ENCODE peak calls at places on chromosome 1, in six cellular contexts. One of them, this sample, is unnamed.

GRCh38 chr1:51634618-51635017 is 17.7 kb downstream of the OSBPL9 start:
- DNase-seq in T-helper 2 cell: no peak
- DNase-seq in T-cell: no peak
- DNase-seq in activated effector memory CD4-positive, alpha-beta T cell treated with anti-CD3 and anti-CD28 coated beads, Interleukin-2, amount 50 U/mL, for 16 hours: no peak
- DNase-seq in astrocyte of the spinal cord: no peak
- DNase-seq in activated CD8-positive, alpha-beta memory T cell treated with anti-CD3 and anti-CD28 coated beads for 48 hours: no peak
- DNase-seq in this sample: no peak

GRCh38 chr1:147627435-147628110 is 42.8 kb downstream of the ACP6 start:
- DNase-seq in T-helper 2 cell: peak
- DNase-seq in activated CD8-positive, alpha-beta memory T cell treated with anti-CD3 and anti-CD28 coated beads for 48 hours: peak
- DNase-seq in astrocyte of the spinal cord: peak
- DNase-seq in T-cell: peak
- DNase-seq in activated effector memory CD4-positive, alpha-beta T cell treated with anti-CD3 and anti-CD28 coated beads, Interleukin-2, amount 50 U/mL, for 16 hours: peak
- DNase-seq in this sample: no peak

GRCh38 chr1:64080947-64081562 is 122.4 kb upstream of the UBE2U start:
- DNase-seq in activated CD8-positive, alpha-beta memory T cell treated with anti-CD3 and anti-CD28 coated beads for 48 hours: no peak
- DNase-seq in activated effector memory CD4-positive, alpha-beta T cell treated with anti-CD3 and anti-CD28 coated beads, Interleukin-2, amount 50 U/mL, for 16 hours: no peak
- DNase-seq in astrocyte of the spinal cord: peak
- DNase-seq in T-helper 2 cell: no peak
- DNase-seq in T-cell: no peak
- DNase-seq in this sample: no peak

GRCh38 chr1:10724052-10724494 is 72.4 kb downstream of the CASZ1 start:
- DNase-seq in T-cell: no peak
- DNase-seq in activated CD8-positive, alpha-beta memory T cell treated with anti-CD3 and anti-CD28 coated beads for 48 hours: no peak
- DNase-seq in T-helper 2 cell: no peak
- DNase-seq in activated effector memory CD4-positive, alpha-beta T cell treated with anti-CD3 and anti-CD28 coated beads, Interleukin-2, amount 50 U/mL, for 16 hours: no peak
- DNase-seq in astrocyte of the spinal cord: peak
- DNase-seq in this sample: no peak

GRCh38 chr1:150973258-150973825 is 1.3 kb downstream of the CERS2 start:
- DNase-seq in activated effector memory CD4-positive, alpha-beta T cell treated with anti-CD3 and anti-CD28 coated beads, Interleukin-2, amount 50 U/mL, for 16 hours: peak
- DNase-seq in T-helper 2 cell: no peak
- DNase-seq in astrocyte of the spinal cord: no peak
- DNase-seq in activated CD8-positive, alpha-beta memory T cell treated with anti-CD3 and anti-CD28 coated beads for 48 hours: no peak
- DNase-seq in T-cell: no peak
- DNase-seq in this sample: no peak

GRCh38 chr1:7573481-7573880 is 197.6 kb upstream of the VAMP3 start:
- DNase-seq in astrocyte of the spinal cord: no peak
- DNase-seq in T-cell: no peak
- DNase-seq in activated effector memory CD4-positive, alpha-beta T cell treated with anti-CD3 and anti-CD28 coated beads, Interleukin-2, amount 50 U/mL, for 16 hours: no peak
- DNase-seq in T-helper 2 cell: no peak
- DNase-seq in activated CD8-positive, alpha-beta memory T cell treated with anti-CD3 and anti-CD28 coated beads for 48 hours: no peak
- DNase-seq in this sample: no peak

GRCh38 chr1:116738673-116739370 is 15.4 kb upstream of the CD2 start:
- DNase-seq in T-cell: peak
- DNase-seq in activated effector memory CD4-positive, alpha-beta T cell treated with anti-CD3 and anti-CD28 coated beads, Interleukin-2, amount 50 U/mL, for 16 hours: peak
- DNase-seq in astrocyte of the spinal cord: no peak
- DNase-seq in activated CD8-positive, alpha-beta memory T cell treated with anti-CD3 and anti-CD28 coated beads for 48 hours: no peak
- DNase-seq in T-helper 2 cell: peak
- DNase-seq in this sample: peak

GRCh38 chr1:216095400-216095799 is 327.8 kb downstream of the USH2A start:
- DNase-seq in astrocyte of the spinal cord: no peak
- DNase-seq in activated CD8-positive, alpha-beta memory T cell treated with anti-CD3 and anti-CD28 coated beads for 48 hours: no peak
- DNase-seq in T-cell: no peak
- DNase-seq in T-helper 2 cell: no peak
- DNase-seq in activated effector memory CD4-positive, alpha-beta T cell treated with anti-CD3 and anti-CD28 coated beads, Interleukin-2, amount 50 U/mL, for 16 hours: no peak
- DNase-seq in this sample: no peak

GRCh38 chr1:186461014-186461413 is at the start of gene PDC:
- DNase-seq in astrocyte of the spinal cord: no peak
- DNase-seq in activated effector memory CD4-positive, alpha-beta T cell treated with anti-CD3 and anti-CD28 coated beads, Interleukin-2, amount 50 U/mL, for 16 hours: no peak
- DNase-seq in T-helper 2 cell: no peak
- DNase-seq in T-cell: no peak
- DNase-seq in activated CD8-positive, alpha-beta memory T cell treated with anti-CD3 and anti-CD28 coated beads for 48 hours: no peak
- DNase-seq in this sample: no peak

GRCh38 chr1:228265167-228265566 is 57.3 kb downstream of the OBSCN start:
- DNase-seq in T-cell: no peak
- DNase-seq in activated CD8-positive, alpha-beta memory T cell treated with anti-CD3 and anti-CD28 coated beads for 48 hours: no peak
- DNase-seq in T-helper 2 cell: no peak
- DNase-seq in astrocyte of the spinal cord: no peak
- DNase-seq in activated effector memory CD4-positive, alpha-beta T cell treated with anti-CD3 and anti-CD28 coated beads, Interleukin-2, amount 50 U/mL, for 16 hours: no peak
- DNase-seq in this sample: no peak

GRCh38 chr1:171984850-171985485 is 143.7 kb downstream of the DNM3 start:
- DNase-seq in activated CD8-positive, alpha-beta memory T cell treated with anti-CD3 and anti-CD28 coated beads for 48 hours: no peak
- DNase-seq in T-helper 2 cell: peak
- DNase-seq in T-cell: no peak
- DNase-seq in astrocyte of the spinal cord: peak
- DNase-seq in activated effector memory CD4-positive, alpha-beta T cell treated with anti-CD3 and anti-CD28 coated beads, Interleukin-2, amount 50 U/mL, for 16 hours: no peak
- DNase-seq in this sample: no peak

GRCh38 chr1:206555473-206555935 is 48.2 kb downstream of the RASSF5 start:
- DNase-seq in T-cell: no peak
- DNase-seq in astrocyte of the spinal cord: no peak
- DNase-seq in activated effector memory CD4-positive, alpha-beta T cell treated with anti-CD3 and anti-CD28 coated beads, Interleukin-2, amount 50 U/mL, for 16 hours: peak
- DNase-seq in T-helper 2 cell: peak
- DNase-seq in activated CD8-positive, alpha-beta memory T cell treated with anti-CD3 and anti-CD28 coated beads for 48 hours: no peak
- DNase-seq in this sample: peak